ENCODE peak calls at places on chromosomes 7 and 10, in five cellular contexts. U, T, Q, X and N are unnamed samples.

GRCh38 chr7:44278451-44279161 is 46.8 kb downstream of the CAMK2B start:
- DNase-seq in U (no peak), T (no peak), Q (peak; percentile 0), X (no peak), N (no peak)

GRCh38 chr10:44384601-44385422 is at the start of gene CXCL12:
- DNase-seq in U (no peak), T (peak; percentile 76), Q (peak; percentile 87), X (peak; percentile 64), N (peak; percentile 35)

GRCh38 chr10:113557389-113558321 is 4.8 kb downstream of the HABP2 start:
- DNase-seq in U (no peak), T (no peak), Q (no peak), X (peak; percentile 16), N (no peak)

GRCh38 chr7:132464740-132465139 is 111.5 kb downstream of the PLXNA4 start:
- DNase-seq in U (no peak), T (no peak), Q (no peak), X (peak; percentile 74), N (no peak)

GRCh38 chr7:134458341-134458805 is 527 bp downstream of the AKR1B1 start:
- DNase-seq in U (peak; percentile 78), T (no peak), Q (peak; percentile 70), X (no peak), N (peak; percentile 60)

GRCh38 chr10:52056296-52056695 is 257.8 kb upstream of the DKK1 start:
- DNase-seq in U (no peak), T (no peak), Q (no peak), X (no peak), N (no peak)

GRCh38 chr7:87538052-87538451 is 62.6 kb upstream of the ABCB4 start:
- DNase-seq in U (no peak), T (no peak), Q (no peak), X (no peak), N (no peak)

GRCh38 chr10:119115921-119116320 is 12.0 kb downstream of the DENND10 start:
- DNase-seq in U (no peak), T (no peak), Q (no peak), X (peak; percentile 61), N (no peak)

GRCh38 chr10:63630928-63631685 is 109.9 kb downstream of the REEP3 start:
- DNase-seq in U (no peak), T (no peak), Q (no peak), X (peak; percentile 21), N (no peak)

GRCh38 chr7:11935905-11936304 is 103.9 kb upstream of the THSD7A start:
- DNase-seq in U (no peak), T (no peak), Q (no peak), X (no peak), N (no peak)

GRCh38 chr7:102454423-102454822 is 10.2 kb downstream of the ALKBH4 start:
- DNase-seq in U (no peak), T (no peak), Q (no peak), X (no peak), N (no peak)

GRCh38 chr7:157946398-157947060 is 609.7 kb downstream of the DNAJB6 start:
- DNase-seq in U (no peak), T (no peak), Q (no peak), X (no peak), N (no peak)

GRCh38 chr7:112453505-112454171 is 3.4 kb downstream of the IFRD1 start:
- DNase-seq in U (no peak), T (no peak), Q (no peak), X (peak; percentile 65), N (no peak)

GRCh38 chr7:82305347-82306005 is 138.1 kb downstream of the CACNA2D1 start:
- DNase-seq in U (no peak), T (no peak), Q (no peak), X (no peak), N (no peak)

GRCh38 chr7:1439373-1440363 is 19.6 kb downstream of the MICALL2 start:
- DNase-seq in U (no peak), T (no peak), Q (no peak), X (no peak), N (no peak)
- TF ChIP-seq CTCF in U (no peak), T (no peak), Q (no peak), X (peak; percentile 8), N (no peak)

GRCh38 chr7:109532262-109532992 is 962.8 kb downstream of the DNAJB9 start:
- DNase-seq in U (no peak), T (no peak), Q (no peak), X (no peak), N (no peak)
- TF ChIP-seq CTCF in U (no peak), T (no peak), Q (no peak), X (no peak), N (no peak)

DNA sequence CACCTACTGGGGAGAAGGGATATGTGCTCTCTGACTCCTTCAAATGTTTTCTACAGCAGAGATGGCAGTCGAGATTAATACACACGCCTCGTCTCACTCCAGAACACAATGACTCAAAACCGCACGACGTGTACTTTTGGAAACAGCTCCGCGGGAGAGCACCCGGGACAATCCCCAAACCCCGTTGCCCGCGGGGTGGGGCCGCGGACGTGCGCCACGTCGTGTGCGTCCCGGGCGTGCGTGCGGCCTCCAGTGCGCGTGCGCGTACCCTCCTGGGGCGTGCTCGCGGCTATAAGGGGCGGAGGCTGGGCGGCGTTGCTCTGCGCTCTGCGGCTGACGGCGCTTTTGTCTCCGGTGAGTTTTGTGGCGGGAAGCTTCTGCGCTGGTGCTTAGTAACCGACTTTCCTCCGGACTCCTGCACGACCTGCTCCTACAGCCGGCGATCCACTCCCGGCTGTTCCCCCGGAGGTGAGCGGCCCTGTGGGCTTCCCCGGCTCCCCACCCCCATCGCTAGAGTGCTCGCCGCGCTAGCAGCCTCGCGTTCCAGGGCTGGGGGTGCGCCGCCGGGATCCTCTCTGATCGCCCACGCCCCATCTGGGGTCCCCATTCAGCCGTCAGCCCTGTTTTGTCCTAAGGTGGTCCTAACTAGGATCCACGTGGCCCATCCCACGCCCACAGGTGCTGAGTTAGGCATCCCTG is at the start of gene HILPDA:
- DNase-seq in U (peak; percentile 97), T (peak; percentile 93), Q (peak; percentile 86), X (peak; percentile 99), N (peak; percentile 86)
- TF ChIP-seq CTCF in U (no peak), T (no peak), Q (no peak), X (no peak), N (no peak)

GRCh38 chr7:139713835-139714162 is 64.0 kb downstream of the HIPK2 start:
- DNase-seq in U (no peak), T (no peak), Q (no peak), X (no peak), N (no peak)

GRCh38 chr7:139713061-139713460 is 64.7 kb downstream of the HIPK2 start:
- DNase-seq in U (no peak), T (no peak), Q (no peak), X (no peak), N (no peak)

GRCh38 chr7:139716156-139716942 is 61.4 kb downstream of the HIPK2 start:
- DNase-seq in U (no peak), T (no peak), Q (no peak), X (no peak), N (no peak)

GRCh38 chr7:139714163-139714901 is 63.5 kb downstream of the HIPK2 start:
- DNase-seq in U (peak; percentile 77), T (no peak), Q (no peak), X (no peak), N (no peak)

DNA sequence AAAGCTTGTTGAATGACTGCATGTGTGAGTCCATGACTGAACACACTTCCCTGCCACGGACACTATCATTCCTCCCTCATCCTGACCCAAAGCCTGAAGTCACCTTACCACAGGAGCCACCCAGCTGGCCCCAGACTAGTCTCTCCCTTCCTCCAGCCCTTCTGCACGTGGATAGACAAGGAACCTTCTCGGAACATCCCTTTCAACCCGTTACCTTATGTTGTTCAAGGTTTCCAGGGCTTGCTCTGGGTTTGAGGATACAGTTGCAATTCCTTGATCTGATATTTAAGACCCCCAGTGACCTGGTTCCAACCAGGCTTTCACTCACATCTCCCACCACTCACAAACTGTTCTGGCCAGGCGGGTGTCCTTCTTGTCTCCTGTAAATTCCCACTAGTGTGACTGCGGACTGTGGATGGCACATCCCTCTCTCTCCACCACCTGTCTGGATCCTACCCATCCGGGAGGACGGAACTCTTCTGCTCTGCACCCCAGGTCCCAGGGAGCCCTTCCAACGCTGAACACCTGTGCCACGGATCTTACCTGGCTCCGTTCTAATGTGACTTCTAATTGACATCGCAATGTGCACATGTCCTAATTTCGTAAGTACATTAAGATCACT is 62.5 kb downstream of the HIPK2 start:
- DNase-seq in U (no peak), T (no peak), Q (no peak), X (no peak), N (no peak)
- TF ChIP-seq CTCF in U (no peak), T (no peak), Q (no peak), X (no peak), N (no peak)

GRCh38 chr7:2567663-2568238 is 9.0 kb downstream of the IQCE start:
- DNase-seq in U (peak; percentile 43), T (no peak), Q (peak; percentile 36), X (peak; percentile 55), N (no peak)
- TF ChIP-seq CTCF in U (no peak), T (peak; percentile 70), Q (peak; percentile 33), X (peak; percentile 58), N (peak; percentile 57)

GRCh38 chr10:49616421-49617230 is 2.8 kb downstream of the CHAT start:
- DNase-seq in U (no peak), T (no peak), Q (no peak), X (no peak), N (no peak)
- TF ChIP-seq CTCF in U (no peak), T (no peak), Q (no peak), X (no peak), N (no peak)

GRCh38 chr7:29636009-29636351 is 72.3 kb downstream of the PRR15 start:
- DNase-seq in U (no peak), T (no peak), Q (no peak), X (no peak), N (no peak)
- TF ChIP-seq CTCF in U (peak; percentile 0), T (peak; percentile 1), Q (no peak), X (no peak), N (peak; percentile 11)

GRCh38 chr10:60448246-60448645 is 58.6 kb upstream of the ANK3 start:
- DNase-seq in U (no peak), T (no peak), Q (no peak), X (no peak), N (no peak)
- TF ChIP-seq CTCF in U (no peak), T (no peak), Q (no peak), X (no peak), N (no peak)

DNA sequence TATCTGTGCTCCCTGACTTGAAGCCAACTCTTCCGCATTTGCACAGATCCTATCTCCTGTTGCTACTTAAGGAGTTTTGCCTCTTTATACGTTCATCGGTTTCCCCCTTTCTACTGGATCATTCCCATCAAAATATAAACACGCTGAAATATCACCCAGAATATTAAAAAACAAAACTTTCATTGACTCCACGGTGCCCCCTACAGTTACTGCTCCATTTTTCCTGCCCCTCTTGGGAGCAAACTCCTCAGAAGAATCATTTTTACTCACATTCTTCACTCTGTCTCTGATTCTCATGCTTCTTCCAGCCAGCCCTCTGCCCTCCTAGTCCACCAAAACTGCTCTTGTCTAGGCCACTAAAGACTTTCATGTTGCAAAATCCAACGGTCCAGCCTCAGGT is 66.4 kb downstream of the MYOF start:
- DNase-seq in U (no peak), T (no peak), Q (no peak), X (no peak), N (no peak)
- TF ChIP-seq CTCF in U (no peak), T (peak; percentile 33), Q (no peak), X (peak; percentile 31), N (peak; percentile 14)